ENCODE peak calls at places on chromosomes 7 and 10, in six cellular contexts. T is NCI-H345; W is stimulated activated CD8-positive, alpha-beta memory T cell treated with anti-CD3 and anti-CD28 coated beads, Interleukin-4, amount 100 ng/mL, for 4 hours; H is activated T-helper 1 cell treated with anti-CD3 and anti-CD28 coated beads, Interleukin-12 subunit alpha, Interleukin-12 subunit beta, Interleukin-2, Interleukin-4 antibody, amounts not matched to agents 30 ng/mL and 10 ng/mL and 1 ng/mL, durations not matched to agents 14 hours and 24 hours and 36 hours; D is astrocyte of the spinal cord; L is ureter. F is an unnamed sample.
A peak's percentile ranks its signal among the peaks of the same experiment; 100 is the strongest.

GRCh38 chr10:125722811-125723210 is 3.3 kb downstream of the EDRF1 start:
- DNase-seq in T (no peak), W (no peak), H (no peak), D (no peak), L (no peak), F (peak; percentile 24)

GRCh38 chr10:47261121-47261520 is 38.9 kb upstream of the GDF10 start:
- DNase-seq in T (no peak), W (no peak), H (no peak), D (no peak), L (no peak), F (no peak)

GRCh38 chr10:71059059-71059818 is 153.1 kb upstream of the UNC5B start:
- DNase-seq in T (no peak), W (no peak), H (no peak), D (no peak), L (no peak), F (no peak)

GRCh38 chr7:132066776-132067175 is 509.5 kb downstream of the PLXNA4 start:
- DNase-seq in T (no peak), W (no peak), H (no peak), D (peak; percentile 82), L (no peak), F (no peak)

GRCh38 chr10:7866191-7866590 is 47.9 kb downstream of the TAF3 start:
- DNase-seq in T (no peak), W (no peak), H (no peak), D (no peak), L (no peak), F (no peak)

GRCh38 chr7:68119411-68119810 is 1122.8 kb downstream of the TYW1 start:
- DNase-seq in T (no peak), W (no peak), H (no peak), D (no peak), L (no peak), F (no peak)

GRCh38 chr7:37150856-37151255 is 297.8 kb downstream of the ELMO1 start:
- DNase-seq in T (peak; percentile 22), W (no peak), H (no peak), D (no peak), L (no peak), F (no peak)

GRCh38 chr10:70714961-70715360 is 42.7 kb downstream of the ADAMTS14 start:
- DNase-seq in T (no peak), W (no peak), H (no peak), D (no peak), L (no peak), F (no peak)

GRCh38 chr7:36910859-36911258 is 186.6 kb upstream of the AOAH start:
- DNase-seq in T (no peak), W (no peak), H (no peak), D (no peak), L (no peak), F (no peak)

GRCh38 chr7:116924741-116925140 is 28.6 kb upstream of the ST7 start:
- DNase-seq in T (no peak), W (no peak), H (no peak), D (peak; percentile 64), L (no peak), F (no peak)

GRCh38 chr7:768881-769504 is 41.9 kb upstream of the PRKAR1B start:
- DNase-seq in T (no peak), W (no peak), H (no peak), D (peak; percentile 38), L (no peak), F (no peak)

GRCh38 chr7:142883571-142884284 is 1.8 kb downstream of the TRPV6 start:
- DNase-seq in T (no peak), W (no peak), H (no peak), D (no peak), L (peak; percentile 24), F (no peak)